ENCODE peak calls at places on chromosomes 4 and X, in four cellular contexts. U is K562, I is GM12878, C is H1. S is an unnamed sample.

GRCh38 chr4:144699565-144699964 is 53.6 kb downstream of the HHIP start:
- DNase-seq in U (no peak), I (no peak), C (no peak), S (peak)

GRCh38 chrX:51743179-51743957 is at the start of gene GSPT2:
- DNase-seq in U (peak), I (peak), C (peak), S (peak)

GRCh38 chrX:154411981-154412340 is 622 bp downstream of the TAFAZZIN start:
- DNase-seq in U (peak), I (no peak), C (peak), S (peak)

GRCh38 chr4:3059896-3060295 is 14.4 kb downstream of the HTT-AS start:
- DNase-seq in U (no peak), I (no peak), C (no peak), S (no peak)

GRCh38 chrX:111386884-111387283 is 25.1 kb downstream of the DCX start:
- DNase-seq in U (no peak), I (no peak), C (no peak), S (no peak)

GRCh38 chr4:15779336-15779735 is 1.2 kb downstream of the CD38 start:
- DNase-seq in U (no peak), I (no peak), C (peak), S (peak)

GRCh38 chrX:545488-545887 is 85.1 kb upstream of the SHOX start:
- DNase-seq in U (no peak), I (no peak), C (no peak), S (no peak)

GRCh38 chr4:17545374-17546140 is 30.6 kb downstream of the CLRN2 start:
- DNase-seq in U (no peak), I (no peak), C (no peak), S (no peak)

GRCh38 chr4:71857713-71858451 is 74.0 kb upstream of the GC start:
- DNase-seq in U (peak), I (no peak), C (peak), S (no peak)

GRCh38 chr4:87848622-87849351 is 16.0 kb downstream of the MEPE start:
- DNase-seq in U (peak), I (no peak), C (no peak), S (peak)

GRCh38 chrX:57282568-57282967 is 3.9 kb upstream of the FAAH2 start:
- DNase-seq in U (no peak), I (no peak), C (no peak), S (no peak)

GRCh38 chr4:41748788-41749445 is 392 bp upstream of the PHOX2B start:
- DNase-seq in U (no peak), I (no peak), C (peak), S (no peak)

GRCh38 chrX:150282953-150283352 is 80.2 kb upstream of the MAMLD1 start:
- DNase-seq in U (no peak), I (no peak), C (no peak), S (no peak)

GRCh38 chr4:183552274-183553146 is 47.7 kb downstream of the ING2 start:
- DNase-seq in U (no peak), I (no peak), C (no peak), S (no peak)

GRCh38 chrX:19017271-19017670 is 33.4 kb upstream of the PHKA2 start:
- DNase-seq in U (peak), I (no peak), C (no peak), S (peak)

GRCh38 chrX:104564335-104564734 is 1.7 kb upstream of the IL1RAPL2 start:
- DNase-seq in U (no peak), I (no peak), C (no peak), S (no peak)

GRCh38 chr4:19583827-19584569 is 667.7 kb upstream of the SLIT2 start:
- DNase-seq in U (no peak), I (no peak), C (no peak), S (no peak)

GRCh38 chr4:165207016-165207430 is 338 bp upstream of the KLHL2 start:
- DNase-seq in U (no peak), I (no peak), C (no peak), S (peak)

GRCh38 chrX:1394731-1395501 is 3.0 kb upstream of the SLC25A6 start:
- DNase-seq in U (no peak), I (no peak), C (no peak), S (no peak)

GRCh38 chr4:110087116-110087708 is 111.2 kb downstream of the ELOVL6 start:
- DNase-seq in U (no peak), I (no peak), C (no peak), S (peak)

GRCh38 chr4:173519130-173520101 is 10.6 kb downstream of the HAND2 start:
- DNase-seq in U (no peak), I (no peak), C (peak), S (no peak)

GRCh38 chr4:176883681-176884418 is 91.1 kb upstream of the VEGFC start:
- DNase-seq in U (no peak), I (no peak), C (no peak), S (peak)

GRCh38 chr4:145878501-145879435 is 59.9 kb downstream of the ZNF827 start:
- DNase-seq in U (no peak), I (no peak), C (no peak), S (peak)

GRCh38 chr4:165922747-165923146 is 49.7 kb downstream of the TLL1 start:
- DNase-seq in U (no peak), I (no peak), C (no peak), S (no peak)

GRCh38 chrX:17595456-17596035 is 141.7 kb upstream of the SCML1 start:
- DNase-seq in U (no peak), I (no peak), C (no peak), S (peak)

GRCh38 chr4:64617813-64618212 is 208.6 kb upstream of the TECRL start:
- DNase-seq in U (no peak), I (no peak), C (no peak), S (no peak)

DNA sequence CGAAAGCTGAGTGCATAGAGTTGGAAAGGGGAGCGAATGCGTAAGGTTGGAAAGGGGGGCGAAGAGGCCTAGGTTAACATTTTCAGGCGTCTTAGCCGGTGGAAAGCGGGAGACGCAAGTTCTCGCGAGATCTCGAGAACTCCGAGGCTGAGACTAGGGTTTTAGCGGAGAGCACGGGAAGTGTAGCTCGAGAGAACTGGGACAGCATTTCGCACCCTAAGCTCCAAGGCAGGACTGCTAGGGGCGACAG is 293 bp upstream of the DDX3X start:
- DNase-seq in U (no peak), I (peak), C (no peak), S (peak)
- TF ChIP-seq CHD1 in U (no peak), I (no peak), C (peak), S (no peak)

DNA sequence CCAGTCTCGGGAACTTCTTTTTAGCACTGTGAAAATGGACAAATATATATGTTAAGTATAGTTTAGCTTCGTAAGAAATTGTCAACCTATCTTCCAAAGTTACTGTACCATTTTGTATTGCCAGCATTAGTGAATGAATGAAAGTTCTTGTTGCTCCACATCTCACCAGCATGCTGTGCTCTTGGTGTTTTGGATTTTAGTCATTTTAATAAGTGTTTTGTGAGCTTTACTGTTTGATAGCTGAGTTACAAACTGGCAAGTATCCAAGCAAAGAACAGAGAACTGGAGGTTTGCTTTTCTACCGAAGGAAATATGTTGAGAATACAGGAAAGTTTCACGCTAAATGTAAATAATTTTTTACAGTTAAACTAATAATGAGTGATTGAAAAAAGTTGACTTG is 33.0 kb downstream of the SNCA start:
- DNase-seq in U (no peak), I (no peak), C (no peak), S (no peak)
- TF ChIP-seq CHD1 in U (no peak), I (no peak), C (no peak), S (no peak)

GRCh38 chr4:6200922-6201362 is 593 bp upstream of the JAKMIP1 start:
- DNase-seq in U (no peak), I (no peak), C (no peak), S (no peak)
- TF ChIP-seq CHD1 in U (no peak), I (no peak), C (no peak), S (no peak)

GRCh38 chr4:121952290-121952689 is 430 bp upstream of the TRPC3 start:
- DNase-seq in U (no peak), I (no peak), C (no peak), S (no peak)

GRCh38 chr4:121950212-121950679 is 1.6 kb downstream of the TRPC3 start:
- DNase-seq in U (peak), I (no peak), C (peak), S (peak)

GRCh38 chr4:121951570-121952110 is at the start of gene TRPC3:
- DNase-seq in U (peak), I (no peak), C (peak), S (peak)

GRCh38 chr4:121953860-121954259 is 2.0 kb upstream of the TRPC3 start:
- DNase-seq in U (no peak), I (no peak), C (no peak), S (no peak)

GRCh38 chr4:121950680-121951569 is 935 bp downstream of the TRPC3 start:
- DNase-seq in U (peak), I (no peak), C (peak), S (peak)
- TF ChIP-seq CHD1 in U (no peak), I (no peak), C (no peak), S (no peak)

DNA sequence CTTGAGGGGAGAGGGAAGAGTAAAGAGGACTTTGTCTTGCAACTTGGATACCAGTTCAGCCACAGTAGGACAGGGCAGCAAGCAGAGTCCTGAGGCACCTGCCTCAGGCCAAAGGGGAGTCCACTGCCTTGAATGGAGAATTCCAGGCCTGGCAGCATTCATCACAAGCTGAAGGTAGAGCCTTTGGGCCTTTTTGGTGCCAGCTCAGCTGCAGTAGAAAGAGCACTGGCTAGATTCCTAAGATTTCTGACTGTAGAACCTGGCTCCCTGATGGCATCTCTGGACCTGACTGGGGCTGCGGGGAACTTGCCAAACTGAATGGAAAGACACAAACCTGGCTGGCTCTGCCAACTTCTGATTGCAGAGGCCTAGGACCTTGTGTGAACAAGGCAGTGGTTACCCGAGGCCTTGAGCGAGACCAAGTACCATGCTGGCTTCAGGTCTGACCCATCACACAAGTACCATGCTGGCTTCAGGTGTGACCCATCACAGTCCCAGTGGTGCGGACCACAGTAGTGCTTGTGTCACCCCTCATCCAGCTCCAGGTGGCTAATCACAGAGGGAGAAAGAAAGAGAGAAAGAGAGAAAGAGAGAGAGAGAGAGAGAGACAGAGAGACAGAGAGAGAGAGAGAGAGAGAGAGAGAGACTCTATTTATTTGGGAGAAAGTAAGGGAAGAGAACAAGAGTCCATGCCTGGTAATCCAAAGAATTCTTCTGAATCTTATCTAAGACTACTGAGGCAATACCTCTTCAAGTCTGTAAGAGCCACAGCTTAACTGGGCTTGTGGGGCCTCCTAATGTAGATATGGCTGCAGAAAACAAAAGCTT is 137.6 kb upstream of the SPIN4 start:
- DNase-seq in U (no peak), I (no peak), C (no peak), S (no peak)
- TF ChIP-seq CHD1 in U (no peak), I (no peak), C (no peak), S (no peak)